ENCODE peak calls at places on chromosomes 1 and 21, in eight cellular contexts. O is thyroid gland; S is ovary; Y is CD8-positive, alpha-beta memory T cell; W is psoas muscle; C is lower lobe of right lung; L is fibroblast of mammary gland; V is heart right ventricle. D is an unnamed sample.

GRCh38 chr1:217274927-217275616 is 355.8 kb downstream of the GPATCH2 start:
- DNase-seq in O (no peak), S (no peak), Y (no peak), W (no peak), C (no peak), L (peak), V (no peak), D (no peak)

GRCh38 chr1:5798151-5798730 is 194.0 kb downstream of the NPHP4 start:
- DNase-seq in O (no peak), S (peak), Y (no peak), W (no peak), C (no peak), L (no peak), V (no peak), D (no peak)

GRCh38 chr1:58732087-58732486 is 32.2 kb upstream of the MYSM1 start:
- DNase-seq in O (no peak), S (no peak), Y (no peak), W (no peak), C (no peak), L (peak), V (no peak), D (no peak)

GRCh38 chr1:160161965-160162705 is 10.7 kb downstream of the ATP1A4 start:
- DNase-seq in O (peak), S (peak), Y (no peak), W (no peak), C (no peak), L (peak), V (peak), D (no peak)

GRCh38 chr1:156151093-156151688 is 2.2 kb upstream of the SEMA4A start:
- DNase-seq in O (no peak), S (no peak), Y (no peak), W (peak), C (no peak), L (peak), V (no peak), D (no peak)

GRCh38 chr1:91699339-91699970 is 186.5 kb downstream of the TGFBR3 start:
- DNase-seq in O (no peak), S (peak), Y (no peak), W (no peak), C (no peak), L (peak), V (peak), D (no peak)

GRCh38 chr1:91651243-91651642 is 150.6 kb downstream of the CDC7 start:
- DNase-seq in O (no peak), S (no peak), Y (no peak), W (no peak), C (no peak), L (no peak), V (no peak), D (no peak)

GRCh38 chr1:223774133-223774811 is 61.9 kb downstream of the CAPN2 start:
- DNase-seq in O (no peak), S (no peak), Y (no peak), W (no peak), C (no peak), L (peak), V (no peak), D (no peak)

GRCh38 chr1:170640581-170640980 is 23.4 kb upstream of the PRRX1 start:
- DNase-seq in O (no peak), S (no peak), Y (no peak), W (no peak), C (no peak), L (no peak), V (no peak), D (no peak)

GRCh38 chr1:39738622-39739366 is at the start of gene PPIE:
- DNase-seq in O (peak), S (peak), Y (peak), W (peak), C (peak), L (peak), V (peak), D (peak)

GRCh38 chr1:147337040-147337439 is 94.6 kb downstream of the CHD1L start:
- DNase-seq in O (no peak), S (no peak), Y (no peak), W (no peak), C (no peak), L (peak), V (no peak), D (no peak)

GRCh38 chr1:147341246-147341645 is 98.8 kb downstream of the CHD1L start:
- DNase-seq in O (no peak), S (no peak), Y (no peak), W (no peak), C (no peak), L (no peak), V (no peak), D (no peak)

GRCh38 chr1:147338571-147338970 is 96.1 kb downstream of the CHD1L start:
- DNase-seq in O (no peak), S (no peak), Y (no peak), W (no peak), C (no peak), L (no peak), V (no peak), D (no peak)

GRCh38 chr1:147334292-147334691 is 91.8 kb downstream of the CHD1L start:
- DNase-seq in O (peak), S (no peak), Y (no peak), W (no peak), C (no peak), L (no peak), V (no peak), D (no peak)

GRCh38 chr1:147336290-147336689 is 93.8 kb downstream of the CHD1L start:
- DNase-seq in O (no peak), S (no peak), Y (no peak), W (no peak), C (no peak), L (no peak), V (no peak), D (no peak)
- H3K4me3 ChIP-seq in O (no peak), S (no peak), Y (no peak), W (no peak), C (no peak), L (no peak), V (no peak), D (no peak)

GRCh38 chr21:20997308-20997632 is 939 bp upstream of the NCAM2 start:
- DNase-seq in O (peak), S (no peak), Y (no peak), W (no peak), C (no peak), L (no peak), V (no peak), D (no peak)

GRCh38 chr21:20998886-20999285 is 677 bp downstream of the NCAM2 start:
- DNase-seq in O (no peak), S (no peak), Y (no peak), W (no peak), C (no peak), L (no peak), V (no peak), D (no peak)

GRCh38 chr21:20998456-20998789 is 214 bp downstream of the NCAM2 start:
- DNase-seq in O (no peak), S (no peak), Y (no peak), W (no peak), C (no peak), L (no peak), V (no peak), D (no peak)

GRCh38 chr21:20996421-20997307 is 1.5 kb upstream of the NCAM2 start:
- DNase-seq in O (peak), S (no peak), Y (no peak), W (no peak), C (no peak), L (no peak), V (no peak), D (no peak)

DNA sequence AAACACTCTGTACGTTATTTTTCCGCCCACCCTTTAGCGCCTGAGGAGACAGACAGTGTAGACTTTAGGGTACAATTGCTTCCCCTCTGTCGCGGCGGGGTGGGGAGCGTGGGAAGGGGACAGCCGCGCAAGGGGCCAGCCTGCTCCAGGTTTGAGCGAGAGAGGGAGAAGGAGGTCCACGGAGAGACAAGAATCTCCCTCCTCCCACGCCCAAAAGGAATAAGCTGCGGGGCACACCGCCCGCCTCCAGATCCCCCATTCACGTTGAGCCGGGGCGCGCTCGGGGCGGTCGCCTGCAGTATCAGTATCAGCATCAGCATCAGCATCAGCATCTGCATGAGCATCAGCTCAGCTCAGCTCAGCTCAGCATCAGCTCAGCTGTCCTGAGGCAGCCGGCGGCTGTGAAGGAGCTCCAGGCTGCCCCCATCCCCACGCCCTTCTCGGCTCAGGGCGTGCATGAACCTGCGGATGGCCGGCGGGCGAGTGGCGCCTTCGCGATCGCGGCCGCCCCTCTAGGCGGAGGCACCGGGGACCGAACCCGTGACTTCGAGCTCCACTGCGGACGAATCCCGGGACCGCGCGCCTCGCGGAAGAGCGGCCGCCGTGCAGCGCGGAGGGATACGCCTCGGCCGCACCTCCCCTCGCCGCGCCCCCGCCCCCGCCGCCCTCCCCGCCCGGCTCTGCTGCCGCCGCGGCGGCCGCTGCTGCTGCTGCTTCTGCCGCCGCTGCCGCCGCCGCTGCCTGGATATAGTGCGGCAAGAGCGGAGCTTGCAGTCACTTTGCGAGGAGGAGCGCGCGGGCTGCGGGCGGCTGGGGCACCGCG is at the start of gene NCAM2:
- DNase-seq in O (peak), S (peak), Y (peak), W (peak), C (peak), L (peak), V (peak), D (peak)
- H3K4me3 ChIP-seq in O (peak), S (peak), Y (peak), W (peak), C (peak), L (peak), V (peak), D (peak)

GRCh38 chr1:148318123-148318899 is 164.8 kb downstream of the PPIAL4G start:
- DNase-seq in O (no peak), S (no peak), Y (peak), W (no peak), C (peak), L (no peak), V (no peak), D (no peak)
- H3K4me3 ChIP-seq in O (no peak), S (no peak), Y (peak), W (peak), C (peak), L (peak), V (peak), D (peak)

GRCh38 chr1:23592209-23592905 is 33.1 kb upstream of the ID3 start:
- DNase-seq in O (peak), S (no peak), Y (no peak), W (no peak), C (no peak), L (no peak), V (no peak), D (no peak)
- H3K4me3 ChIP-seq in O (no peak), S (no peak), Y (no peak), W (no peak), C (no peak), L (no peak), V (no peak), D (no peak)

D was measured in coronary artery.